ENCODE peak calls at places on chromosomes 11 and 22, in four cellular contexts. One of them, this sample, is unnamed.

GRCh38 chr11:12746593-12747097 is 72.4 kb downstream of the TEAD1 start:
- DNase-seq in OCI-M1: peak
- DNase-seq in substantia nigra: peak
- DNase-seq in activated naive CD8-positive, alpha-beta T cell treated with anti-CD3 and anti-CD28 coated beads for 36 hours: peak
- DNase-seq in this sample: peak

GRCh38 chr11:15629690-15630321 is 515.1 kb downstream of the INSC start:
- DNase-seq in substantia nigra: no peak
- DNase-seq in OCI-M1: peak
- DNase-seq in activated naive CD8-positive, alpha-beta T cell treated with anti-CD3 and anti-CD28 coated beads for 36 hours: no peak
- DNase-seq in this sample: no peak

GRCh38 chr11:29258411-29258810 is 758.4 kb downstream of the KCNA4 start:
- DNase-seq in substantia nigra: no peak
- DNase-seq in OCI-M1: no peak
- DNase-seq in activated naive CD8-positive, alpha-beta T cell treated with anti-CD3 and anti-CD28 coated beads for 36 hours: no peak
- DNase-seq in this sample: no peak

GRCh38 chr22:35986085-35986484 is 42.5 kb downstream of the RBFOX2 start:
- DNase-seq in OCI-M1: no peak
- DNase-seq in substantia nigra: no peak
- DNase-seq in activated naive CD8-positive, alpha-beta T cell treated with anti-CD3 and anti-CD28 coated beads for 36 hours: no peak
- DNase-seq in this sample: no peak

GRCh38 chr11:108916935-108917334 is 252.1 kb downstream of the DDX10 start:
- DNase-seq in OCI-M1: no peak
- DNase-seq in activated naive CD8-positive, alpha-beta T cell treated with anti-CD3 and anti-CD28 coated beads for 36 hours: no peak
- DNase-seq in substantia nigra: no peak
- DNase-seq in this sample: no peak

GRCh38 chr22:21961886-21962654 is 9.4 kb upstream of the PPM1F start:
- DNase-seq in substantia nigra: no peak
- DNase-seq in OCI-M1: no peak
- DNase-seq in activated naive CD8-positive, alpha-beta T cell treated with anti-CD3 and anti-CD28 coated beads for 36 hours: no peak
- DNase-seq in this sample: no peak

GRCh38 chr11:93741882-93742226 is 382 bp downstream of the C11orf54 start:
- DNase-seq in activated naive CD8-positive, alpha-beta T cell treated with anti-CD3 and anti-CD28 coated beads for 36 hours: no peak
- DNase-seq in OCI-M1: peak
- DNase-seq in substantia nigra: no peak
- DNase-seq in this sample: no peak

GRCh38 chr11:45543808-45544422 is 121.5 kb downstream of the CHST1 start:
- DNase-seq in activated naive CD8-positive, alpha-beta T cell treated with anti-CD3 and anti-CD28 coated beads for 36 hours: peak
- DNase-seq in OCI-M1: peak
- DNase-seq in substantia nigra: no peak
- DNase-seq in this sample: peak

GRCh38 chr11:63866211-63866610 is 27.3 kb downstream of the MARK2 start:
- DNase-seq in OCI-M1: peak
- DNase-seq in substantia nigra: no peak
- DNase-seq in activated naive CD8-positive, alpha-beta T cell treated with anti-CD3 and anti-CD28 coated beads for 36 hours: peak
- DNase-seq in this sample: peak

GRCh38 chr11:69140635-69141034 is 15.1 kb upstream of the SMIM38 start:
- DNase-seq in substantia nigra: no peak
- DNase-seq in activated naive CD8-positive, alpha-beta T cell treated with anti-CD3 and anti-CD28 coated beads for 36 hours: no peak
- DNase-seq in OCI-M1: no peak
- DNase-seq in this sample: no peak

GRCh38 chr22:45006873-45007246 is 2.9 kb downstream of the PHF21B start:
- DNase-seq in substantia nigra: peak
- DNase-seq in activated naive CD8-positive, alpha-beta T cell treated with anti-CD3 and anti-CD28 coated beads for 36 hours: no peak
- DNase-seq in OCI-M1: no peak
- DNase-seq in this sample: no peak

GRCh38 chr11:120956710-120957500 is 67.0 kb upstream of the TBCEL start:
- DNase-seq in OCI-M1: peak
- DNase-seq in activated naive CD8-positive, alpha-beta T cell treated with anti-CD3 and anti-CD28 coated beads for 36 hours: peak
- DNase-seq in substantia nigra: no peak
- DNase-seq in this sample: no peak

GRCh38 chr11:11044137-11044855 is 186.4 kb upstream of the ZBED5 start:
- DNase-seq in activated naive CD8-positive, alpha-beta T cell treated with anti-CD3 and anti-CD28 coated beads for 36 hours: no peak
- DNase-seq in OCI-M1: no peak
- DNase-seq in substantia nigra: no peak
- DNase-seq in this sample: no peak

GRCh38 chr11:8061555-8062428 is 19.2 kb upstream of the TUB start:
- DNase-seq in substantia nigra: no peak
- DNase-seq in OCI-M1: no peak
- DNase-seq in activated naive CD8-positive, alpha-beta T cell treated with anti-CD3 and anti-CD28 coated beads for 36 hours: no peak
- DNase-seq in this sample: no peak

GRCh38 chr22:38732251-38732815 is 23.5 kb downstream of the SUN2 start:
- DNase-seq in OCI-M1: no peak
- DNase-seq in activated naive CD8-positive, alpha-beta T cell treated with anti-CD3 and anti-CD28 coated beads for 36 hours: no peak
- DNase-seq in substantia nigra: no peak
- DNase-seq in this sample: no peak

GRCh38 chr22:42289671-42290269 is 19.3 kb upstream of the TCF20 start:
- DNase-seq in OCI-M1: no peak
- DNase-seq in substantia nigra: peak
- DNase-seq in activated naive CD8-positive, alpha-beta T cell treated with anti-CD3 and anti-CD28 coated beads for 36 hours: no peak
- DNase-seq in this sample: no peak

GRCh38 chr11:6646040-6646439 is 9.6 kb downstream of the DCHS1 start:
- DNase-seq in OCI-M1: no peak
- DNase-seq in activated naive CD8-positive, alpha-beta T cell treated with anti-CD3 and anti-CD28 coated beads for 36 hours: no peak
- DNase-seq in substantia nigra: no peak
- DNase-seq in this sample: no peak

GRCh38 chr11:126459691-126460404 is 104.4 kb downstream of the ST3GAL4 start:
- DNase-seq in substantia nigra: no peak
- DNase-seq in OCI-M1: no peak
- DNase-seq in activated naive CD8-positive, alpha-beta T cell treated with anti-CD3 and anti-CD28 coated beads for 36 hours: no peak
- DNase-seq in this sample: no peak

GRCh38 chr11:75140269-75141138 is 10.4 kb upstream of the SLCO2B1 start:
- DNase-seq in activated naive CD8-positive, alpha-beta T cell treated with anti-CD3 and anti-CD28 coated beads for 36 hours: peak
- DNase-seq in substantia nigra: peak
- DNase-seq in OCI-M1: peak
- DNase-seq in this sample: peak